ENCODE peak calls at places on chromosomes 5 and 9, in ten cellular contexts. F is NCI-H1105 treated with DMSO at 0.1 percent for 48 hours; L is stimulated activated naive CD8-positive, alpha-beta T cell treated with anti-CD3 and anti-CD28 coated beads, Interleukin-15, amount 100 ng/mL, for 72 hours; O is GM03348; T is hepatocyte; Y is lower lobe of right lung; J is activated gamma-delta T cell; C is heart right ventricle; A is activated T-helper 1 cell treated with anti-CD3 and anti-CD28 coated beads, Interleukin-2, amount 50 U/mL, for 16 hours; N is germinal center. E is an unnamed sample.

GRCh38 chr9:126720661-126721530 is 83.9 kb upstream of the ZBTB43 start:
- DNase-seq in O (no peak), C (no peak), Y (no peak), T (no peak), A (no peak), J (no peak), L (peak; percentile 20), F (no peak), N (no peak), E (no peak)

GRCh38 chr5:149325166-149325735 is 20.0 kb upstream of the GRPEL2 start:
- DNase-seq in O (no peak), A (no peak), J (no peak), Y (no peak), F (peak; percentile 68), T (no peak), L (no peak), N (no peak), C (peak; percentile 50), E (no peak)

GRCh38 chr5:126373621-126374416 is 49.4 kb upstream of the GRAMD2B start:
- DNase-seq in C (no peak), F (no peak), L (no peak), O (peak; percentile 46), J (no peak), Y (no peak), N (no peak), A (no peak), T (no peak), E (no peak)

GRCh38 chr5:15452030-15452429 is 48.0 kb upstream of the FBXL7 start:
- DNase-seq in F (no peak), C (peak; percentile 22), L (no peak), O (no peak), N (no peak), Y (no peak), A (no peak), T (peak; percentile 16), J (no peak), E (no peak)

GRCh38 chr5:54531536-54531935 is 14.0 kb downstream of the SNX18 start:
- DNase-seq in C (no peak), N (no peak), A (no peak), T (no peak), Y (no peak), J (no peak), O (no peak), L (no peak), F (no peak), E (no peak)

GRCh38 chr5:139633295-139634027 is 14.7 kb upstream of the CXXC5 start:
- DNase-seq in N (peak; percentile 79), O (peak; percentile 84), T (peak; percentile 85), J (no peak), A (peak; percentile 34), L (peak; percentile 59), F (peak; percentile 59), C (peak; percentile 68), Y (peak; percentile 71), E (peak; percentile 70)

GRCh38 chr9:134641173-134641985 is at the start of gene COL5A1:
- DNase-seq in T (peak; percentile 95), O (peak; percentile 98), C (peak; percentile 91), J (no peak), N (no peak), L (no peak), Y (peak; percentile 85), F (peak; percentile 82), A (no peak), E (peak; percentile 89)

GRCh38 chr5:96203761-96204160 is 229.3 kb downstream of the PCSK1 start:
- DNase-seq in F (no peak), O (no peak), N (no peak), J (no peak), L (no peak), A (no peak), Y (no peak), C (no peak), T (no peak), E (no peak)

GRCh38 chr5:159787837-159788236 is 128.4 kb upstream of the ADRA1B start:
- DNase-seq in O (no peak), F (no peak), L (no peak), J (no peak), T (no peak), Y (no peak), N (no peak), A (no peak), C (no peak), E (no peak)

GRCh38 chr5:135644816-135645215 is 66.0 kb upstream of the CXCL14 start:
- DNase-seq in Y (no peak), A (no peak), T (no peak), C (no peak), F (no peak), N (no peak), J (no peak), L (no peak), O (no peak), E (no peak)

GRCh38 chr9:89945133-89945532 is 340.3 kb downstream of the GADD45G start:
- DNase-seq in J (no peak), L (no peak), N (no peak), Y (no peak), T (no peak), F (no peak), O (no peak), A (no peak), C (no peak), E (no peak)

E was measured in left lung.